ENCODE peak calls at places on chromosomes 7 and 10, in four cellular contexts. C is fibroblast of lung; M is PC-3; A is stimulated activated CD8-positive, alpha-beta memory T cell treated with anti-CD3 and anti-CD28 coated beads, Interleukin-15, amount 100 ng/mL, for 24 hours. E is an unnamed sample.

GRCh38 chr10:114261116-114261515 is 22.1 kb downstream of the VWA2 start:
- DNase-seq in A (no peak), M (no peak), C (peak), E (peak)

GRCh38 chr10:97050205-97050745 is 135.5 kb downstream of the SLIT1 start:
- DNase-seq in M (no peak), A (no peak), C (no peak), E (no peak)

GRCh38 chr7:75611557-75612178 is 119.5 kb downstream of the SPDYE5 start:
- DNase-seq in M (no peak), C (no peak), A (no peak), E (no peak)

GRCh38 chr10:527416-527815 is 162.1 kb downstream of the DIP2C start:
- DNase-seq in A (no peak), C (peak), M (no peak), E (no peak)

GRCh38 chr10:124149681-124150080 is 56.3 kb upstream of the CHST15 start:
- DNase-seq in C (no peak), A (no peak), M (no peak), E (no peak)

GRCh38 chr10:69742928-69743602 is 58.6 kb upstream of the COL13A1 start:
- DNase-seq in A (no peak), C (peak), M (peak), E (no peak)

GRCh38 chr7:108094933-108095710 is 35.0 kb downstream of the LAMB4 start:
- DNase-seq in M (peak), C (peak), A (no peak), E (peak)

GRCh38 chr7:922334-923107 is 32.0 kb downstream of the ADAP1 start:
- DNase-seq in M (no peak), A (no peak), C (no peak), E (no peak)

GRCh38 chr7:120732256-120732655 is 125.7 kb downstream of the TSPAN12 start:
- DNase-seq in M (no peak), A (no peak), C (peak), E (no peak)

GRCh38 chr10:96082748-96083147 is 39.4 kb downstream of the CCNJ start:
- DNase-seq in M (no peak), C (no peak), A (no peak), E (no peak)

GRCh38 chr7:105854516-105854915 is 21.9 kb downstream of the ATXN7L1 start:
- DNase-seq in C (no peak), M (no peak), A (no peak), E (no peak)

GRCh38 chr7:108280136-108280535 is 150.0 kb upstream of the LAMB4 start:
- DNase-seq in A (no peak), C (no peak), M (no peak), E (no peak)

GRCh38 chr7:117931314-117931713 is 58.1 kb upstream of the CTTNBP2 start:
- DNase-seq in A (no peak), C (no peak), M (no peak), E (no peak)

GRCh38 chr7:42886129-42886528 is 25.7 kb downstream of the C7orf25 start:
- DNase-seq in A (no peak), C (peak), M (peak), E (no peak)

GRCh38 chr10:71671983-71672535 is 47.5 kb downstream of the C10orf105 start:
- DNase-seq in A (no peak), C (no peak), M (no peak), E (no peak)

GRCh38 chr7:129066290-129067131 is 11.6 kb upstream of the TNPO3 start:
- DNase-seq in M (peak), C (peak), A (no peak), E (peak)

GRCh38 chr7:46532571-46532970 is 611.5 kb upstream of the IGFBP3 start:
- DNase-seq in M (no peak), A (no peak), C (no peak), E (no peak)

GRCh38 chr10:119896937-119897336 is 4.4 kb downstream of the SEC23IP start:
- DNase-seq in M (peak), A (no peak), C (peak), E (no peak)

GRCh38 chr10:106643521-106643920 is 521.0 kb downstream of the SORCS1 start:
- DNase-seq in C (no peak), M (no peak), A (no peak), E (no peak)

GRCh38 chr10:27360581-27361172 is 120.1 kb upstream of the ACBD5 start:
- DNase-seq in A (peak), M (peak), C (peak), E (peak)

GRCh38 chr10:132004052-132004451 is 22.3 kb upstream of the BNIP3 start:
- DNase-seq in M (no peak), C (no peak), A (no peak), E (no peak)

GRCh38 chr7:105876964-105877601 is 684 bp upstream of the ATXN7L1 start:
- DNase-seq in M (peak), C (peak), A (no peak), E (peak)

GRCh38 chr10:76973515-76974289 is 663.9 kb downstream of the KCNMA1 start:
- DNase-seq in A (no peak), M (peak), C (peak), E (no peak)

GRCh38 chr10:93550634-93551033 is 15.8 kb upstream of the FFAR4 start:
- DNase-seq in A (no peak), M (no peak), C (no peak), E (no peak)

GRCh38 chr10:34434119-34434594 is 380.9 kb downstream of the PARD3 start:
- DNase-seq in M (no peak), A (no peak), C (peak), E (no peak)

GRCh38 chr10:101552445-101552844 is 35.6 kb downstream of the POLL start:
- DNase-seq in A (no peak), M (no peak), C (no peak), E (no peak)

GRCh38 chr7:158633055-158633956 is 45.7 kb upstream of the PTPRN2 start:
- DNase-seq in M (no peak), A (no peak), C (no peak), E (no peak)

GRCh38 chr10:75229961-75230360 is 5.8 kb downstream of the COMTD1 start:
- DNase-seq in M (peak), A (no peak), C (peak), E (no peak)

GRCh38 chr7:69190738-69191137 is 407.5 kb upstream of the AUTS2 start:
- DNase-seq in A (no peak), M (no peak), C (no peak), E (no peak)

GRCh38 chr10:102473445-102474331 is 22.3 kb upstream of the C10orf95 start:
- DNase-seq in A (no peak), M (no peak), C (no peak), E (no peak)

GRCh38 chr10:43206391-43207235 is 60.3 kb downstream of the RASGEF1A start:
- DNase-seq in M (no peak), A (no peak), C (no peak), E (no peak)

GRCh38 chr10:93220315-93221170 is 146.8 kb downstream of the CYP26A1 start:
- DNase-seq in M (no peak), C (no peak), A (no peak), E (no peak)

GRCh38 chr7:137335814-137336213 is 7.7 kb downstream of the PTN start:
- DNase-seq in A (no peak), M (peak), C (no peak), E (no peak)

GRCh38 chr7:153393666-153394065 is 634.1 kb downstream of the ACTR3B start:
- DNase-seq in C (no peak), A (no peak), M (no peak), E (no peak)

GRCh38 chr7:143229054-143229790 is 7.4 kb downstream of the TAS2R40 start:
- DNase-seq in A (no peak), C (no peak), M (no peak), E (no peak)

GRCh38 chr7:152382244-152382643 is 53.6 kb downstream of the KMT2C start:
- DNase-seq in C (no peak), A (no peak), M (no peak), E (no peak)

GRCh38 chr10:22053048-22053447 is 49.5 kb upstream of the DNAJC1 start:
- DNase-seq in M (no peak), C (no peak), A (no peak), E (no peak)